ENCODE peak calls at places on chromosomes 3 and 15, in four cellular contexts. S is brain microvascular endothelial cell, E is caudate nucleus, G is neural crest cell. Y is an unnamed sample.

GRCh38 chr3:36843065-36844051 is 79.0 kb upstream of the DCLK3 start:
- DNase-seq in S (peak), E (peak), G (peak), Y (no peak)

GRCh38 chr3:194686816-194687637 is 1.3 kb downstream of the FAM43A start:
- DNase-seq in S (no peak), E (no peak), G (peak), Y (peak)

GRCh38 chr15:92797168-92798052 is 102.7 kb upstream of the CHD2 start:
- DNase-seq in S (peak), E (no peak), G (no peak), Y (no peak)

GRCh38 chr3:182682263-182683229 is 110.8 kb upstream of the ATP11B start:
- DNase-seq in S (peak), E (peak), G (peak), Y (peak)

GRCh38 chr3:44918087-44918486 is 43.7 kb downstream of the TGM4 start:
- DNase-seq in S (no peak), E (no peak), G (no peak), Y (no peak)

GRCh38 chr3:57556459-57557087 is 499 bp downstream of the PDE12 start:
- DNase-seq in S (no peak), E (no peak), G (no peak), Y (no peak)

GRCh38 chr3:194952882-194953281 is 267.2 kb downstream of the FAM43A start:
- DNase-seq in S (no peak), E (no peak), G (no peak), Y (no peak)

GRCh38 chr15:44956388-44956787 is at the start of gene TERB2:
- DNase-seq in S (no peak), E (no peak), G (no peak), Y (no peak)

GRCh38 chr15:35548435-35548834 is 2.5 kb upstream of the DPH6 start:
- DNase-seq in S (no peak), E (no peak), G (no peak), Y (no peak)

GRCh38 chr3:175695251-175695650 is 836.1 kb downstream of the NAALADL2 start:
- DNase-seq in S (no peak), E (no peak), G (no peak), Y (no peak)

GRCh38 chr3:127544806-127545545 is 45.6 kb downstream of the TPRA1 start:
- DNase-seq in S (no peak), E (no peak), G (no peak), Y (no peak)

GRCh38 chr3:158727499-158728377 is 4.5 kb downstream of the RARRES1 start:
- DNase-seq in S (peak), E (no peak), G (peak), Y (no peak)

GRCh38 chr15:25693321-25694237 is 169.5 kb downstream of the ATP10A start:
- DNase-seq in S (peak), E (no peak), G (peak), Y (no peak)

GRCh38 chr3:21942328-21942727 is 191.3 kb upstream of the ZNF385D start:
- DNase-seq in S (peak), E (no peak), G (no peak), Y (no peak)

GRCh38 chr15:80673561-80674244 is 21.4 kb upstream of the ABHD17C start:
- DNase-seq in S (no peak), E (no peak), G (no peak), Y (no peak)